ENCODE peak calls at places on chromosomes 6 and 20, in six cellular contexts. One of them, this sample, is unnamed.

GRCh38 chr6:52667572-52667971 is 3.3 kb upstream of the TMEM14A start:
- DNase-seq in choroid plexus epithelial cell: no peak
- DNase-seq in A172: no peak
- DNase-seq in AG04450: no peak
- DNase-seq in mesenteric fat pad: no peak
- DNase-seq in GDM1: no peak
- DNase-seq in this sample: no peak

GRCh38 chr20:41004561-41005360 is 23.9 kb upstream of the TOP1 start:
- DNase-seq in choroid plexus epithelial cell: peak
- DNase-seq in A172: peak
- DNase-seq in AG04450: no peak
- DNase-seq in mesenteric fat pad: no peak
- DNase-seq in GDM1: no peak
- DNase-seq in this sample: no peak

GRCh38 chr6:23446394-23447001 is 679.5 kb upstream of the NRSN1 start:
- DNase-seq in choroid plexus epithelial cell: peak
- DNase-seq in A172: peak
- DNase-seq in AG04450: peak
- DNase-seq in mesenteric fat pad: no peak
- DNase-seq in GDM1: no peak
- DNase-seq in this sample: peak

GRCh38 chr20:62668441-62669027 is 26.2 kb downstream of the SLCO4A1 start:
- DNase-seq in choroid plexus epithelial cell: peak
- DNase-seq in A172: peak
- DNase-seq in AG04450: peak
- DNase-seq in mesenteric fat pad: no peak
- DNase-seq in GDM1: no peak
- DNase-seq in this sample: peak

GRCh38 chr6:165970001-165970400 is 197.7 kb downstream of the TBXT start:
- DNase-seq in choroid plexus epithelial cell: no peak
- DNase-seq in A172: no peak
- DNase-seq in AG04450: no peak
- DNase-seq in mesenteric fat pad: no peak
- DNase-seq in GDM1: no peak
- DNase-seq in this sample: no peak

GRCh38 chr20:19382371-19382770 is 169.9 kb downstream of the SLC24A3 start:
- DNase-seq in choroid plexus epithelial cell: no peak
- DNase-seq in A172: no peak
- DNase-seq in AG04450: no peak
- DNase-seq in mesenteric fat pad: no peak
- DNase-seq in GDM1: no peak
- DNase-seq in this sample: no peak

GRCh38 chr6:108897371-108897770 is 49.1 kb downstream of the ARMC2 start:
- DNase-seq in choroid plexus epithelial cell: peak
- DNase-seq in A172: no peak
- DNase-seq in AG04450: no peak
- DNase-seq in mesenteric fat pad: no peak
- DNase-seq in GDM1: no peak
- DNase-seq in this sample: peak

GRCh38 chr6:169106176-169106575 is 147.5 kb downstream of the THBS2 start:
- DNase-seq in choroid plexus epithelial cell: peak
- DNase-seq in A172: peak
- DNase-seq in AG04450: no peak
- DNase-seq in mesenteric fat pad: no peak
- DNase-seq in GDM1: no peak
- DNase-seq in this sample: no peak

GRCh38 chr6:144955853-144956252 is 670.7 kb downstream of the UTRN start:
- DNase-seq in choroid plexus epithelial cell: peak
- DNase-seq in A172: peak
- DNase-seq in AG04450: no peak
- DNase-seq in mesenteric fat pad: no peak
- DNase-seq in GDM1: no peak
- DNase-seq in this sample: no peak

GRCh38 chr6:52285174-52286068 is 879 bp upstream of the MCM3 start:
- DNase-seq in choroid plexus epithelial cell: no peak
- DNase-seq in A172: peak
- DNase-seq in AG04450: no peak
- DNase-seq in mesenteric fat pad: no peak
- DNase-seq in GDM1: no peak
- DNase-seq in this sample: peak

GRCh38 chr20:36344517-36345132 is 38.5 kb downstream of the DLGAP4 start:
- DNase-seq in choroid plexus epithelial cell: peak
- DNase-seq in A172: peak
- DNase-seq in AG04450: peak
- DNase-seq in mesenteric fat pad: no peak
- DNase-seq in GDM1: no peak
- DNase-seq in this sample: peak

GRCh38 chr6:154567695-154568220 is 57.3 kb upstream of the CNKSR3 start:
- DNase-seq in choroid plexus epithelial cell: no peak
- DNase-seq in A172: no peak
- DNase-seq in AG04450: no peak
- DNase-seq in mesenteric fat pad: no peak
- DNase-seq in GDM1: no peak
- DNase-seq in this sample: no peak

GRCh38 chr6:134910596-134910935 is 39.3 kb downstream of the ALDH8A1 start:
- DNase-seq in choroid plexus epithelial cell: no peak
- DNase-seq in A172: peak
- DNase-seq in AG04450: no peak
- DNase-seq in mesenteric fat pad: no peak
- DNase-seq in GDM1: no peak
- DNase-seq in this sample: no peak

GRCh38 chr20:6611911-6612614 is 155.4 kb upstream of the BMP2 start:
- DNase-seq in choroid plexus epithelial cell: no peak
- DNase-seq in A172: no peak
- DNase-seq in AG04450: no peak
- DNase-seq in mesenteric fat pad: no peak
- DNase-seq in GDM1: no peak
- DNase-seq in this sample: no peak

GRCh38 chr6:1103945-1104623 is 207.8 kb upstream of the FOXQ1 start:
- DNase-seq in choroid plexus epithelial cell: no peak
- DNase-seq in A172: no peak
- DNase-seq in AG04450: no peak
- DNase-seq in mesenteric fat pad: no peak
- DNase-seq in GDM1: no peak
- DNase-seq in this sample: no peak